ENCODE peak calls at places on chromosomes 13 and 19, in five cellular contexts. One of them, this sample, is unnamed.

GRCh38 chr19:2538096-2538757 is 62.3 kb downstream of the GADD45B start:
- DNase-seq in pancreas: no peak
- DNase-seq in right atrium auricular region: no peak
- DNase-seq in heart right ventricle: no peak
- DNase-seq in AG04450: no peak
- DNase-seq in this sample: no peak

GRCh38 chr13:47628666-47629065 is 372.4 kb downstream of the SUCLA2 start:
- DNase-seq in pancreas: no peak
- DNase-seq in right atrium auricular region: no peak
- DNase-seq in heart right ventricle: no peak
- DNase-seq in AG04450: no peak
- DNase-seq in this sample: no peak

GRCh38 chr19:45468159-45468651 is 409 bp downstream of the FOSB start:
- DNase-seq in pancreas: no peak
- DNase-seq in right atrium auricular region: no peak
- DNase-seq in heart right ventricle: no peak
- DNase-seq in AG04450: no peak
- DNase-seq in this sample: no peak

GRCh38 chr19:45091031-45091918 is 1.7 kb upstream of the PPP1R37 start:
- DNase-seq in pancreas: peak
- DNase-seq in right atrium auricular region: peak
- DNase-seq in heart right ventricle: peak
- DNase-seq in AG04450: peak
- DNase-seq in this sample: peak

GRCh38 chr13:106680796-106681482 is 113.0 kb upstream of the ARGLU1 start:
- DNase-seq in pancreas: no peak
- DNase-seq in right atrium auricular region: no peak
- DNase-seq in heart right ventricle: peak
- DNase-seq in AG04450: no peak
- DNase-seq in this sample: no peak

GRCh38 chr19:51123381-51124186 is 1.1 kb upstream of the SIGLEC9 start:
- DNase-seq in pancreas: no peak
- DNase-seq in right atrium auricular region: peak
- DNase-seq in heart right ventricle: no peak
- DNase-seq in AG04450: no peak
- DNase-seq in this sample: no peak

GRCh38 chr19:18291590-18292459 is 10.4 kb upstream of the JUND start:
- DNase-seq in pancreas: peak
- DNase-seq in right atrium auricular region: peak
- DNase-seq in heart right ventricle: peak
- DNase-seq in AG04450: no peak
- DNase-seq in this sample: no peak

GRCh38 chr19:45474941-45475516 is 7.2 kb downstream of the FOSB start:
- DNase-seq in pancreas: no peak
- DNase-seq in right atrium auricular region: no peak
- DNase-seq in heart right ventricle: no peak
- DNase-seq in AG04450: no peak
- DNase-seq in this sample: no peak

GRCh38 chr13:20182231-20182846 is 10.4 kb downstream of the GJB2 start:
- DNase-seq in pancreas: peak
- DNase-seq in right atrium auricular region: no peak
- DNase-seq in heart right ventricle: no peak
- DNase-seq in AG04450: peak
- DNase-seq in this sample: peak

GRCh38 chr19:18809149-18809978 is 18.3 kb upstream of the COMP start:
- DNase-seq in pancreas: no peak
- DNase-seq in right atrium auricular region: peak
- DNase-seq in heart right ventricle: no peak
- DNase-seq in AG04450: peak
- DNase-seq in this sample: no peak

GRCh38 chr13:113978741-113979481 is 5.0 kb upstream of the C13orf46 start:
- DNase-seq in pancreas: no peak
- DNase-seq in right atrium auricular region: no peak
- DNase-seq in heart right ventricle: no peak
- DNase-seq in AG04450: no peak
- DNase-seq in this sample: no peak

GRCh38 chr19:31946491-31946890 is 398.9 kb upstream of the ZNF507 start:
- DNase-seq in pancreas: no peak
- DNase-seq in right atrium auricular region: no peak
- DNase-seq in heart right ventricle: peak
- DNase-seq in AG04450: no peak
- DNase-seq in this sample: no peak

GRCh38 chr19:35054626-35055025 is 13.1 kb downstream of the HPN start:
- DNase-seq in pancreas: no peak
- DNase-seq in right atrium auricular region: no peak
- DNase-seq in heart right ventricle: no peak
- DNase-seq in AG04450: no peak
- DNase-seq in this sample: no peak
- H3K4me3 ChIP-seq in pancreas: no peak
- H3K4me3 ChIP-seq in right atrium auricular region: no peak
- H3K4me3 ChIP-seq in heart right ventricle: no peak
- H3K4me3 ChIP-seq in AG04450: no peak
- H3K4me3 ChIP-seq in this sample: no peak

DNA sequence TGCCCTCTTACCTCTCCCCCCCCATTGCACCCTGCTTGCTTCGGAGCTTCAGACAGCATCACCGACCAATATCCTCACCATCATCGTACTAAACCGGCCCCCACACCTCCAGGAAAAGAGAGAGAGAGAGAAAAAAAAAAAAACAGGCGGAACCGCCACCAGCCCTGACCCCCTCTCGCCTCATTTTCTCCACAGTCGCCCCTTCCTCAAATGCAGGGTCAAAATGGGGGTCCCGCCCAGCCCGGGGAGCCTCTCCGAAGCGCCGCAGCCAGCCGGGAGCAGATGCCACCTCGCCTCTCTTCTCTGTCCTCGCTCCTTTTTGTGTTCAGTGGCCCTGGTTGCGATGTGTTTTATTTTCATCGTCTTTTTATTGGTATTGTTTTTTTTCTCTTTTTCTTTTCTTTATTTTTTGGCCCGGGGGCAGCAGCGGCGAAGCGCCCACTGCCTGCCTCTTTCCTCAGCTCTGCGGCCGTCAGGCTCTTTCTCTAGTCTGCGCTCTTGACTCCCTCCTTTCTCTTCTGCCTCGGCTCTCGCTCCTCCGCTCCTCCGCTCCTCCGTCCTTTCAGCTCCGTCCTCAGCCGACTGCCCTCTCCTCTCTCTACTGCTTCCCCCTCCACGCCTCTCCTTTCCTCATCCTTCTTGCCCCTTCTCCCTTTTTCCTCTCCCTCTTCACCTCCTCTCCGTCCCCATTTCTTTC is 41.4 kb downstream of the DEDD2 start:
- DNase-seq in pancreas: no peak
- DNase-seq in right atrium auricular region: no peak
- DNase-seq in heart right ventricle: no peak
- DNase-seq in AG04450: no peak
- DNase-seq in this sample: no peak
- TF ChIP-seq CTCF in pancreas: no peak
- TF ChIP-seq CTCF in right atrium auricular region: no peak
- TF ChIP-seq CTCF in heart right ventricle: no peak
- TF ChIP-seq CTCF in AG04450: no peak
- TF ChIP-seq CTCF in this sample: no peak

DNA sequence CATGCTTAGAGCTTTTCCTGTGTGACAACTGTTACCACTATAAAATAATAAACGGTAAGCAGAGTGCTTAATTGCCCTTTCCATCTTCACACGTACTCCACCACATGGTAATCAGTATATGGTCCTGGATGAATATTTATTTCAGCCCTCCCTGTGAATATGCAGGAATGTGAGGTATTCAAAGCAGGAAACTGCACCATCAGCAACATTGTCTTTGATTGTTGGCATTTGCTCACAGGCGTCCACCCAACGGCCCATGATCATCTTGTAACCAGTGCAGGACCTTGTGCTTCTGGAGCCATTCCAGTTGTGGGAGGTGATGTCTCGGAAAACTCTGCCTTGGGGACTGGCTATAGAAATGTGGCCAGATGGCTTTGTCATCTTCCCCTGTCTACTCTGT is 132.6 kb downstream of the COG6 start:
- DNase-seq in pancreas: no peak
- DNase-seq in right atrium auricular region: no peak
- DNase-seq in heart right ventricle: peak
- DNase-seq in AG04450: no peak
- DNase-seq in this sample: no peak
- H3K4me3 ChIP-seq in pancreas: no peak
- H3K4me3 ChIP-seq in right atrium auricular region: no peak
- H3K4me3 ChIP-seq in heart right ventricle: no peak
- H3K4me3 ChIP-seq in AG04450: no peak
- H3K4me3 ChIP-seq in this sample: no peak

GRCh38 chr13:112150352-112150751 is 83.4 kb downstream of the SOX1 start:
- DNase-seq in pancreas: no peak
- DNase-seq in right atrium auricular region: no peak
- DNase-seq in heart right ventricle: no peak
- DNase-seq in AG04450: no peak
- DNase-seq in this sample: no peak

GRCh38 chr13:112153846-112154245 is 86.9 kb downstream of the SOX1 start:
- DNase-seq in pancreas: no peak
- DNase-seq in right atrium auricular region: no peak
- DNase-seq in heart right ventricle: no peak
- DNase-seq in AG04450: no peak
- DNase-seq in this sample: no peak

GRCh38 chr13:112153364-112153763 is 86.4 kb downstream of the SOX1 start:
- DNase-seq in pancreas: no peak
- DNase-seq in right atrium auricular region: no peak
- DNase-seq in heart right ventricle: no peak
- DNase-seq in AG04450: no peak
- DNase-seq in this sample: no peak

GRCh38 chr13:112152846-112153245 is 85.9 kb downstream of the SOX1 start:
- DNase-seq in pancreas: no peak
- DNase-seq in right atrium auricular region: no peak
- DNase-seq in heart right ventricle: no peak
- DNase-seq in AG04450: no peak
- DNase-seq in this sample: no peak

DNA sequence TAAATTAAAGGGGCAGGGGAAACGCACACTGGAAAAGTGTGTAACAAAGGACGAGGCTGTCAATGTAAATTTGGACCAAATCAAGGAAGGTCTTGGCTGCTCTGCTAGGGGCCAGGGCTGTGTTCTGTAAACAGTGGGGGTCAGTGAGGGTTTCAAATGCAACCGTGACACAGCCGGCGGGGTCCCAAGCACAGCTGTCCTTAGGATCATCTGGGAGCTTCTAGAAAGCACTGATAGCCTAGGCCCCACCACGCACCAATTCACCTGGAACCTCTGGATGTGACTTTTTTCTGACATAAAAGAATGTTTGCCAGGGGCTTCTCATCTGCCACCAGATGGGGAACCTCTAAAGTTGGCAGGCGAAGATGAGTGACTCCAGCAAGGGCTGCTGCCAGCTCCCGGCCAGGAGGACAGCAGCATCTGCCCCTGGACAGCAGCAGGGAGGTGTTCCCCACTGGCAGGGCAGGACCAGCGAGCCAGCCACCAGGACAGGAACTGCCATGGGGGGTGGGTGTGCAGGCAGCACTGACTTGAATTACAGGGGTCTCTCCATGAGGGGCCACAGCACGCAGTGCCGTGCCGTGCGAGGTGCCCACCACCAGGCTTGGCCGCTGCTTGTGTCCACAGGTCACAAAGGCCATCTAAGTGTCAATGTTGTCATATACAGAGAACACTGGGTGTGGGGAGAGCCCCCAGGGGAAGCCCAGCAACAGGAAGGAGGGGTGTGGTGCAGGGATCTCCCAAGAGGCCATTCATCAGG is 87.5 kb downstream of the SOX1 start:
- DNase-seq in pancreas: no peak
- DNase-seq in right atrium auricular region: no peak
- DNase-seq in heart right ventricle: no peak
- DNase-seq in AG04450: no peak
- DNase-seq in this sample: no peak
- TF ChIP-seq CTCF in pancreas: no peak
- TF ChIP-seq CTCF in right atrium auricular region: no peak
- TF ChIP-seq CTCF in heart right ventricle: no peak
- TF ChIP-seq CTCF in AG04450: no peak
- TF ChIP-seq CTCF in this sample: no peak

GRCh38 chr19:1470864-1471513 is 8.0 kb downstream of the C19orf25 start:
- DNase-seq in pancreas: no peak
- DNase-seq in right atrium auricular region: no peak
- DNase-seq in heart right ventricle: no peak
- DNase-seq in AG04450: no peak
- DNase-seq in this sample: no peak
- H3K4me3 ChIP-seq in pancreas: no peak
- H3K4me3 ChIP-seq in right atrium auricular region: peak
- H3K4me3 ChIP-seq in heart right ventricle: peak
- H3K4me3 ChIP-seq in AG04450: no peak
- H3K4me3 ChIP-seq in this sample: no peak